ENCODE peak calls at places on chromosomes 11 and 22, in seven cellular contexts. K is IMR-90, S is mesendoderm, D is H1, A is H9, N is trophoblast cell, M is mesenchymal stem cell. L is an unnamed sample.

GRCh38 chr22:24216541-24217209 is 28.2 kb downstream of the GGT5 start:
- DNase-seq in D (no peak), M (no peak), N (no peak), S (no peak), A (no peak), K (no peak), L (no peak)

GRCh38 chr11:117303101-117303500 is 12.0 kb downstream of the BACE1-AS start:
- DNase-seq in A (no peak), S (no peak), D (no peak), K (no peak), N (no peak), M (no peak), L (no peak)

GRCh38 chr11:92332986-92333385 is 108.4 kb downstream of the FAT3 start:
- DNase-seq in N (peak; percentile 70), M (peak; percentile 30), A (no peak), D (no peak), K (peak; percentile 81), S (peak; percentile 56), L (no peak)

GRCh38 chr11:96154802-96155520 is 188.0 kb downstream of the MAML2 start:
- DNase-seq in M (peak; percentile 77), K (peak; percentile 80), D (no peak), N (peak; percentile 52), S (peak; percentile 32), A (no peak), L (no peak)

GRCh38 chr11:64186205-64187165 is 514 bp downstream of the STIP1 start:
- DNase-seq in S (peak; percentile 31), K (peak; percentile 2), N (no peak), D (no peak), M (peak; percentile 41), A (no peak), L (no peak)

GRCh38 chr22:23184764-23185113 is 4.4 kb downstream of the BCR start:
- DNase-seq in M (no peak), D (no peak), A (no peak), N (no peak), S (no peak), K (no peak), L (no peak)

GRCh38 chr11:122668562-122669090 is 13.1 kb downstream of the UBASH3B start:
- DNase-seq in A (no peak), D (no peak), K (peak; percentile 98), M (peak; percentile 96), N (no peak), S (no peak), L (no peak)

GRCh38 chr11:111528557-111528956 is 12.0 kb upstream of the LAYN start:
- DNase-seq in N (no peak), M (no peak), D (no peak), A (no peak), S (no peak), K (peak; percentile 24), L (no peak)

GRCh38 chr11:77381749-77382693 is 80.5 kb upstream of the GDPD4 start:
- DNase-seq in K (peak; percentile 79), M (peak; percentile 83), N (no peak), A (no peak), S (no peak), D (no peak), L (no peak)

GRCh38 chr11:116446542-116446941 is 326.2 kb downstream of the BUD13 start:
- DNase-seq in M (no peak), N (no peak), K (no peak), A (no peak), D (no peak), S (no peak), L (no peak)

GRCh38 chr11:79419120-79419519 is 21.7 kb downstream of the TENM4 start:
- DNase-seq in N (peak; percentile 52), K (peak; percentile 85), A (no peak), S (peak; percentile 61), M (peak; percentile 27), D (no peak), L (no peak)

GRCh38 chr11:87432006-87432405 is 394.3 kb downstream of the TMEM135 start:
- DNase-seq in S (no peak), M (peak; percentile 43), D (no peak), A (no peak), K (peak; percentile 66), N (no peak), L (no peak)

GRCh38 chr11:38046571-38047135 is 1448.6 kb upstream of the RAG2 start:
- DNase-seq in A (peak; percentile 29), S (peak; percentile 55), M (no peak), D (no peak), N (no peak), K (no peak), L (no peak)

GRCh38 chr11:3164540-3165151 is 464 bp downstream of the OSBPL5 start:
- DNase-seq in M (no peak), N (no peak), K (no peak), S (peak; percentile 48), D (no peak), A (no peak), L (no peak)

GRCh38 chr22:22034469-22035132 is 52.0 kb upstream of the TOP3B start:
- DNase-seq in D (peak; percentile 29), A (no peak), M (no peak), K (no peak), N (peak; percentile 48), S (no peak), L (no peak)

GRCh38 chr11:32671051-32671450 is 87.4 kb downstream of the EIF3M start:
- DNase-seq in M (peak; percentile 22), N (peak; percentile 51), S (no peak), K (no peak), A (no peak), D (no peak), L (no peak)

DNA sequence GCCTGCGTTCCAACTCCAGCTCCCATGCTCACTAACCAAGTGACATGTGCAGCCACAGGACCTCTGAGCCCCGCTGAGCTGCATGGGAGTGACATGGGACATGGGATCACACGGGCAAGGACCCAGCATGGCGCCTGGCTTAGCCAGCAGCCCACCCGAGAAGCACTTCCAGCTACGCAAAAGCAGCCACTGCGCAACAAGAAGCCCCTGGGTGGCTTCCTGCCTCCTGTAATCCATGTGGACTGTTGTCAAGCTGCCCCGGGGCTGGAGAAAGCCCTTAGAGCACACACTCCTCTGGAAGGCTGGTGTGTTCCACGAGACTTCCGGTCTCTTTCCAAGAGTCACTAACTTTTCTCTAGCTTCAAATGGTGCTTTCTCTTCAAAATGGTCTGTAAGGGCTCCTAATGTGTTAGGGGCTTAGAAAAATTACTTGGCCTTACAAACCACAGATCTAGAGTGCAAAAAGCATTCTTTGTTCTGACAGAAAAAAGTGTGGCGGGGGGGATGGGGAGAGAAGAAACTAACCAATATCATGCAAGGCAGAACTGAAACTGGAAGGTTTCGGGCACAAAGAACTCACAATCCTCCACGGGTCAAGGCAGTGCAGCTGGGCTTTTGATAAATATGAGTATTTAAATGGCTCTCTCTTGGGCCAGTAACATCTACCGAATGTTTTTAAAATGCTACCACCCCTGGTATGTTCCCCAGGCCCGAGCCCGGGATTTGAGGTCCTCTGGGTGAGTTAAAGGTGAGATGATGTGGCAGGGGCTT is 5.5 kb downstream of the C11orf24 start:
- DNase-seq in D (no peak), M (no peak), S (no peak), N (no peak), K (no peak), A (peak; percentile 19), L (no peak)
- H3K27ac ChIP-seq in D (no peak overlapping the region), M (no peak overlapping the region), S (no peak overlapping the region), N (no peak overlapping the region), K (no peak overlapping the region), A (no peak overlapping the region), L (no peak overlapping the region)

DNA sequence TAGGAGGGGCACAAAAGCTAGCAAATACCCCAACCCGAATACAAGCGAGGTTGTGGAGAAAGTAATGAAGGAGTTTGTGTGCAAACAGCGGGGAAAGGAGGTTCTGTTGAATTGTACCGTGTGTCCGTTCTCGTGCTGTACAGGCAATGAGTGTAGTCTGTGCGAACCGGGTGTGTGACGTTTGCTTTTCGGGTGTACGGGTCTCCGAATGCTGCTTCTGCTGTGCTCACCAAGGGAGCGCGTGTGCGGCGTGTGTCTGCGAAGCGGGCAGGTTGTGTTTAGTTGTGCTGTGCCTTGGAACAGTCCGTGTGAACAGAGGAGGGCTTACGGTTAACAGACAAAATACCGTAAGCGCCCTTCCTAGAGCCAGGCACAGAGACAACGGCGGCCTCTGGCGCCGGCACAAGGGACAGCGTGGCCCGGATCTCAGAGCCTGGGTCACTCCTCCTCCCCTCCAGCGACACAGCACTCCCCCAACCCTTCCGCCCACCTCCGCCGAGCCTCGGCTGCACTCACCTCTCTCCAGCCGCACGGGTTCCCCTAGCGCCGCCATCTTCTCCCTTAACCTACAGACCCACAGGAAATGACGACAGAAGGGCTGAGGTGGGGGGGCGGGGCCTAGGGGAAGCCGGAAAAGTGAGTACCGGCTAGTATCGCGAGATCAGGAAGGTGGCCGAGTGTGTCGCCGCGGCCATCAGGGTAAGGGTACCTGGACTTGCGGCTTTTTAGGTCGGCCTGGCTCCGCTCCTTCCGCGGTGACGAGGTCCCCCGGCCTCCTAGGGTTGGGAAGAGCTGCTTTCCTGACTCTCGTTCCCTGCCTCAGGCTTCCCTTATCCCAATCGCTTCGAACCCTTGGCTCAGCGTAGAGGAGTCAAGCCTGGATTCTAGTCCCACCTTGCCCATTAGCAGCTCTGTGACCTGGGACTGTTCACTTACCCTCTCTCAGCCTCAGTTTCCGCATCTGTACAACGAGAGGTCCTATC is at the start of gene LIN7C:
- DNase-seq in N (peak; percentile 96), D (peak; percentile 90), A (peak; percentile 97), M (peak; percentile 96), K (peak; percentile 92), S (peak; percentile 99), L (peak; percentile 93)
- H3K18ac ChIP-seq in N (peak within 1 kb of the TSS; percentile 100), D (peak within 1 kb of the TSS; percentile 99), A (peak within 1 kb of the TSS; percentile 93), M (peak within 1 kb of the TSS; percentile 95), K (peak within 1 kb of the TSS; percentile 74), S (peak within 1 kb of the TSS; percentile 33), L (peak within 1 kb of the TSS; percentile 99)

DNA sequence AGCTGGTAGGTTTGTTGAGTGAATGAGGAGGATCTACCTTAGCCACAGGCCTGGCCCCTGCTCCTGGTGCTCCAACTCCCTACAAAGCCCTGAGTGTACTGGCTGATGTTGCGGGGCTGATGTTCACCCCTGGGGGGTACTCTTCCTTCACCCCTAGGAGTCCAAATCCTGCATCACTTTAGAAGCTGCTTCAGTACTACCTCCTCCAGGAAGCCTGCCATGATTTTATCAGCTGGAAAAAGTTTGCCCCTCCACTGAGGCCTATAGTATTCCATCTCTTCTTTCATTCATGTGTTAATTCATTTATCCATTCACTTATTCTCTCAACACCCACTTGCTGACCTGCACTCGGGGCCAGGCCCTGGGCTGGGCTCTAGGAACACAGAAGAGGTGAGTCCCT is 7.8 kb downstream of the SHISAL1 start:
- DNase-seq in S (no peak), K (no peak), N (no peak), M (no peak), A (no peak), D (no peak), L (no peak)
- H3K27ac ChIP-seq in S (no peak overlapping the region), K (no peak overlapping the region), N (no peak overlapping the region), M (no peak overlapping the region), A (no peak overlapping the region), D (no peak overlapping the region), L (no peak overlapping the region)

GRCh38 chr11:21289686-21290085 is 620.3 kb downstream of the NELL1 start:
- DNase-seq in M (no peak), A (no peak), D (no peak), N (no peak), K (no peak), S (peak; percentile 83), L (no peak)

DNA sequence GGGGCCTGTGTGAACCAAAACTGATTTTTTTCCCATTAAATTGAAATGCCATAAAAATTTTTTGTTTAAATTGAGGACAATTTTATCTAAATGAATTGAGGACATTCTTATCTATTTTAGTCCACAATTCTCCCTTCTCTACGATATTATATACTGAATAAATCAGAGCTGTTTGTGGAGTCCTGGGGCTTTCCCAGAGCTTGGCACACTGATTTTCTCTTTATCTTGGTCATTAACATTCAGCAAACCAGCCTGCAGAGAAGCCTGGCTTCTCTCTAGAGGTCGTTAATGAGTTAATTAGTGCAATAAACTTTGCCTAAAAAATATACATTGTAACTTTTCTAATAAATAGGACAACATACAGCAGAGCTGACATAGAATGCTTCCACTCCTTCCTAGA is 615.7 kb downstream of the NELL1 start:
- DNase-seq in D (no peak), M (no peak), S (no peak), A (no peak), K (no peak), N (no peak), L (no peak)
- H3K18ac ChIP-seq in D (no peak overlapping the region), M (no peak overlapping the region), S (no peak overlapping the region), A (no peak overlapping the region), K (no peak overlapping the region), N (no peak overlapping the region), L (no peak overlapping the region)